ENCODE peak calls at places on chromosomes 7 and 10, in five cellular contexts. H, Q, Z, Y and P are unnamed samples.
A peak's percentile ranks its signal among the peaks of the same experiment; 100 is the strongest.

GRCh38 chr10:103539751-103540150 is 46.2 kb downstream of the NEURL1 start:
- DNase-seq in H (no peak), Q (no peak), Z (no peak), Y (no peak), P (no peak)

GRCh38 chr7:135380351-135380750 is 129.6 kb downstream of the CNOT4 start:
- DNase-seq in H (no peak), Q (no peak), Z (no peak), Y (no peak), P (no peak)

GRCh38 chr7:110813986-110814385 is 276.9 kb upstream of the LRRN3 start:
- DNase-seq in H (no peak), Q (no peak), Z (no peak), Y (no peak), P (no peak)

GRCh38 chr10:131975796-131976195 is 5.9 kb downstream of the BNIP3 start:
- DNase-seq in H (no peak), Q (no peak), Z (peak; percentile 17), Y (no peak), P (no peak)

GRCh38 chr7:41135511-41135910 is 567.4 kb downstream of the INHBA start:
- DNase-seq in H (no peak), Q (no peak), Z (no peak), Y (no peak), P (no peak)

GRCh38 chr10:29957887-29958330 is 101.5 kb downstream of the JCAD start:
- DNase-seq in H (peak; percentile 96), Q (no peak), Z (no peak), Y (no peak), P (no peak)

GRCh38 chr10:3848005-3848767 is 63.2 kb upstream of the KLF6 start:
- DNase-seq in H (no peak), Q (no peak), Z (no peak), Y (no peak), P (no peak)

GRCh38 chr10:118851062-118852035 is 96.6 kb upstream of the CACUL1 start:
- DNase-seq in H (no peak), Q (no peak), Z (no peak), Y (no peak), P (no peak)

GRCh38 chr10:124184208-124184820 is 90.9 kb upstream of the CHST15 start:
- DNase-seq in H (no peak), Q (no peak), Z (peak; percentile 29), Y (no peak), P (no peak)

GRCh38 chr7:22433710-22434460 is 66.1 kb downstream of the STEAP1B start:
- DNase-seq in H (no peak), Q (no peak), Z (no peak), Y (no peak), P (no peak)

GRCh38 chr10:69242037-69242843 is 22.1 kb downstream of the HKDC1 start:
- DNase-seq in H (no peak), Q (no peak), Z (no peak), Y (no peak), P (no peak)

GRCh38 chr10:86667421-86668181 is 710 bp upstream of the LDB3 start:
- DNase-seq in H (peak; percentile 87), Q (no peak), Z (no peak), Y (no peak), P (no peak)

GRCh38 chr10:131757285-131758058 is 143.3 kb upstream of the PPP2R2D start:
- DNase-seq in H (no peak), Q (no peak), Z (peak; percentile 18), Y (no peak), P (no peak)

GRCh38 chr7:4416436-4417092 is 265.5 kb upstream of the FOXK1 start:
- DNase-seq in H (no peak), Q (peak; percentile 12), Z (no peak), Y (no peak), P (no peak)

GRCh38 chr10:24351883-24352778 is 143.2 kb downstream of the KIAA1217 start:
- DNase-seq in H (no peak), Q (no peak), Z (no peak), Y (no peak), P (no peak)

GRCh38 chr7:121329460-121330052 is 756 bp downstream of the WNT16 start:
- DNase-seq in H (no peak), Q (peak; percentile 40), Z (peak; percentile 46), Y (no peak), P (no peak)

GRCh38 chr10:122194251-122194650 is 76.8 kb upstream of the BTBD16 start:
- DNase-seq in H (no peak), Q (no peak), Z (no peak), Y (no peak), P (no peak)

GRCh38 chr7:24197852-24198251 is 86.1 kb upstream of the NPY start:
- DNase-seq in H (no peak), Q (no peak), Z (no peak), Y (no peak), P (no peak)

GRCh38 chr10:44195120-44196007 is 189.5 kb downstream of the CXCL12 start:
- DNase-seq in H (peak; percentile 80), Q (peak; percentile 47), Z (no peak), Y (no peak), P (peak; percentile 80)

GRCh38 chr10:12965571-12965970 is 35.9 kb downstream of the CCDC3 start:
- DNase-seq in H (no peak), Q (no peak), Z (no peak), Y (no peak), P (no peak)

GRCh38 chr7:80770061-80770460 is 131.6 kb downstream of the CD36 start:
- DNase-seq in H (no peak), Q (no peak), Z (no peak), Y (no peak), P (peak; percentile 57)

GRCh38 chr10:124693801-124694416 is 50.3 kb downstream of the FAM53B start:
- DNase-seq in H (no peak), Q (no peak), Z (no peak), Y (no peak), P (no peak)

GRCh38 chr10:79422178-79422892 is 23.1 kb downstream of the ZCCHC24 start:
- DNase-seq in H (no peak), Q (no peak), Z (no peak), Y (no peak), P (no peak)

GRCh38 chr7:108014747-108015682 is 12.1 kb upstream of the LAMB1 start:
- DNase-seq in H (no peak), Q (no peak), Z (no peak), Y (no peak), P (no peak)

GRCh38 chr7:30226593-30227268 is 57.7 kb upstream of the ZNRF2 start:
- DNase-seq in H (no peak), Q (peak; percentile 70), Z (no peak), Y (no peak), P (no peak)

GRCh38 chr10:50990568-50991495 is 83.5 kb upstream of the PRKG1 start:
- DNase-seq in H (peak; percentile 84), Q (peak; percentile 61), Z (no peak), Y (no peak), P (peak; percentile 85)
- TF ChIP-seq CTCF in H (no peak), Q (no peak), Z (no peak), Y (no peak), P (no peak)

GRCh38 chr7:143177374-143178119 is 5.7 kb upstream of the TAS2R39 start:
- DNase-seq in H (no peak), Q (no peak), Z (no peak), Y (no peak), P (no peak)

GRCh38 chr7:143171697-143172096 is 11.5 kb upstream of the TAS2R39 start:
- DNase-seq in H (no peak), Q (no peak), Z (no peak), Y (no peak), P (no peak)

GRCh38 chr7:143172354-143172753 is 10.9 kb upstream of the TAS2R39 start:
- DNase-seq in H (no peak), Q (peak; percentile 66), Z (no peak), Y (no peak), P (no peak)

GRCh38 chr7:143181349-143181748 is 1.9 kb upstream of the TAS2R39 start:
- DNase-seq in H (no peak), Q (no peak), Z (no peak), Y (no peak), P (no peak)

GRCh38 chr7:143176128-143176527 is 7.1 kb upstream of the TAS2R39 start:
- DNase-seq in H (no peak), Q (no peak), Z (no peak), Y (no peak), P (no peak)
- TF ChIP-seq CTCF in H (no peak), Q (no peak), Z (no peak), Y (no peak), P (no peak)

DNA sequence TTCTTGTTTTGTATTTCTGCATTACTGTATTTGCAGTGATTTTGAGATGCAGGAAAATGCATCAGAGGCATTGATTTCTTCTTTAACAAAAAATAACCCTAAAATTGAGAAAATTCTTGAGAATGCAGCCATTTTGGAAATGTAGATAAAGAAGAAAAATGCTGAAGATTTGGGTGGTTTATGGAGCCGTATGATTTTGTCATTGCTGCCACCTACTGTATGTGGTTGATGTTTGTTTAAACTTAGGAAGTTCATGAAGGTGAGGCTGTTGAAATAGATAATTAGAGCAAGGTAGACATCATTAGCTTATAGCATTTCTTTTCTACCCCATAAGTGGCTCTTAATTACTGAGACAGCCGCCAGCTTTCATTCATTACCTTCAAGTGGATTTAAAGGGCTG is 92.1 kb upstream of the SAMD8 start:
- DNase-seq in H (no peak), Q (no peak), Z (no peak), Y (no peak), P (no peak)
- TF ChIP-seq CTCF in H (no peak), Q (no peak), Z (peak; percentile 67), Y (peak; percentile 44), P (peak; percentile 46)

GRCh38 chr10:111762114-111762513 is 421.5 kb downstream of the GPAM start:
- DNase-seq in H (no peak), Q (no peak), Z (no peak), Y (no peak), P (no peak)
- TF ChIP-seq CTCF in H (no peak), Q (no peak), Z (no peak), Y (no peak), P (no peak)